ENCODE peak calls at places on chromosomes 16 and 17, in eight cellular contexts. X is GM12878; J is heart left ventricle; N is right atrium auricular region; Z is cardiac muscle cell; U is stomach; P is thoracic aorta; T is CD8-positive, alpha-beta T cell. D is an unnamed sample. For H3K27me3, the result is how much of the 10 kb centered on the place peaks cover.

GRCh38 chr17:30519707-30520106 is 42.5 kb downstream of the GOSR1 start:
- DNase-seq in P (no peak), J (no peak), T (no peak), Z (no peak), U (no peak), N (no peak), X (no peak), D (no peak)

GRCh38 chr17:37447641-37448040 is 41.0 kb downstream of the TADA2A start:
- DNase-seq in Z (peak), T (no peak), N (no peak), P (no peak), X (no peak), U (no peak), J (no peak), D (no peak)

GRCh38 chr17:65131946-65132345 is 5.2 kb upstream of the RGS9 start:
- DNase-seq in J (no peak), T (no peak), N (no peak), X (no peak), U (no peak), P (no peak), Z (no peak), D (no peak)

GRCh38 chr17:76683921-76684745 is 26.6 kb downstream of the MXRA7 start:
- DNase-seq in U (no peak), X (no peak), N (no peak), T (no peak), Z (no peak), J (no peak), P (no peak), D (no peak)

GRCh38 chr16:69123894-69124293 is 8.5 kb downstream of the CHTF8 start:
- DNase-seq in U (peak), X (no peak), N (no peak), Z (peak), T (peak), P (no peak), J (no peak), D (peak)

GRCh38 chr17:14797021-14797420 is 468.1 kb downstream of the PMP22 start:
- DNase-seq in N (no peak), T (no peak), U (no peak), J (no peak), X (no peak), P (no peak), Z (no peak), D (no peak)

GRCh38 chr17:48612456-48612853 is 1.6 kb upstream of the HOXB7 start:
- DNase-seq in U (no peak), J (no peak), X (no peak), Z (no peak), P (no peak), T (no peak), N (no peak), D (no peak)

GRCh38 chr16:86722970-86723369 is 144.6 kb downstream of the FOXL1 start:
- DNase-seq in J (no peak), Z (no peak), X (no peak), U (no peak), P (no peak), N (no peak), T (no peak), D (no peak)

GRCh38 chr17:81452551-81452950 is 57.3 kb downstream of the BAHCC1 start:
- DNase-seq in T (no peak), Z (no peak), P (no peak), J (no peak), X (no peak), N (no peak), U (no peak), D (no peak)

GRCh38 chr16:14600164-14600563 is 29.9 kb downstream of the PARN start:
- DNase-seq in Z (peak), J (no peak), X (no peak), T (no peak), N (no peak), P (no peak), U (no peak), D (no peak)

GRCh38 chr16:19883296-19883951 is 1.2 kb downstream of the GPRC5B start:
- DNase-seq in J (peak), P (no peak), X (no peak), U (peak), T (peak), Z (peak), N (peak), D (peak)

GRCh38 chr16:48491517-48491916 is 106.3 kb upstream of the SIAH1 start:
- DNase-seq in T (no peak), X (no peak), N (no peak), P (no peak), U (no peak), J (no peak), Z (no peak), D (no peak)

GRCh38 chr17:77129568-77130301 is 11.0 kb upstream of the SEC14L1 start:
- DNase-seq in X (no peak), T (no peak), N (no peak), P (no peak), U (no peak), Z (no peak), J (no peak), D (peak)

GRCh38 chr17:48241131-48241591 is 133.6 kb downstream of the SNX11 start:
- DNase-seq in N (peak), P (no peak), U (no peak), T (no peak), X (peak), Z (no peak), J (peak), D (peak)

GRCh38 chr17:72691601-72692000 is 400.9 kb downstream of the SLC39A11 start:
- DNase-seq in U (no peak), T (no peak), N (no peak), J (no peak), Z (no peak), P (no peak), X (no peak), D (no peak)

GRCh38 chr16:68005786-68006286 is 6.6 kb upstream of the DPEP2 start:
- DNase-seq in N (peak), U (peak), P (no peak), Z (no peak), T (peak), J (peak), X (no peak), D (peak)

GRCh38 chr17:7056386-7056785 is 12.5 kb upstream of the SLC16A11 start:
- DNase-seq in J (no peak), X (no peak), U (no peak), N (no peak), Z (no peak), P (no peak), T (no peak), D (no peak)

GRCh38 chr16:84455031-84455430 is 49.4 kb downstream of the MEAK7 start:
- DNase-seq in P (no peak), U (no peak), J (no peak), X (no peak), N (no peak), Z (no peak), T (no peak), D (peak)

GRCh38 chr17:44863254-44863918 is 15.7 kb downstream of the HIGD1B start:
- DNase-seq in X (no peak), J (no peak), N (no peak), P (no peak), T (no peak), U (no peak), Z (no peak), D (no peak)

GRCh38 chr16:84553873-84554399 is 49.5 kb upstream of the MEAK7 start:
- DNase-seq in P (no peak), J (peak), X (no peak), U (no peak), N (no peak), T (peak), Z (no peak), D (no peak)

GRCh38 chr17:11094377-11094776 is 146.6 kb upstream of the SHISA6 start:
- DNase-seq in Z (no peak), J (no peak), U (no peak), N (no peak), T (no peak), X (no peak), P (no peak), D (no peak)

GRCh38 chr17:49869038-49869374 is 21.1 kb upstream of the TAC4 start:
- DNase-seq in U (no peak), P (no peak), Z (no peak), J (no peak), N (no peak), X (no peak), T (no peak), D (no peak)
- H3K27me3 ChIP-seq in U (under half), P (under half), Z (under half), J (under half), N (under half), X (under half), T (under half), D (under half)

GRCh38 chr16:30838876-30839471 is 52.0 kb upstream of the ZNF629 start:
- DNase-seq in U (no peak), N (no peak), J (no peak), T (no peak), P (no peak), X (no peak), Z (no peak), D (peak)
- TF ChIP-seq CTCF in U (no peak), N (no peak), J (no peak), T (no peak), P (no peak), X (no peak), Z (no peak), D (peak)

GRCh38 chr17:74856113-74856512 is 3.6 kb downstream of the GRIN2C start:
- DNase-seq in N (no peak), Z (no peak), T (no peak), P (no peak), U (no peak), J (no peak), X (no peak), D (no peak)
- H3K27me3 ChIP-seq in N (under half), Z (half or more), T (under half), P (under half), U (half or more), J (half or more), X (under half), D (half or more)

DNA sequence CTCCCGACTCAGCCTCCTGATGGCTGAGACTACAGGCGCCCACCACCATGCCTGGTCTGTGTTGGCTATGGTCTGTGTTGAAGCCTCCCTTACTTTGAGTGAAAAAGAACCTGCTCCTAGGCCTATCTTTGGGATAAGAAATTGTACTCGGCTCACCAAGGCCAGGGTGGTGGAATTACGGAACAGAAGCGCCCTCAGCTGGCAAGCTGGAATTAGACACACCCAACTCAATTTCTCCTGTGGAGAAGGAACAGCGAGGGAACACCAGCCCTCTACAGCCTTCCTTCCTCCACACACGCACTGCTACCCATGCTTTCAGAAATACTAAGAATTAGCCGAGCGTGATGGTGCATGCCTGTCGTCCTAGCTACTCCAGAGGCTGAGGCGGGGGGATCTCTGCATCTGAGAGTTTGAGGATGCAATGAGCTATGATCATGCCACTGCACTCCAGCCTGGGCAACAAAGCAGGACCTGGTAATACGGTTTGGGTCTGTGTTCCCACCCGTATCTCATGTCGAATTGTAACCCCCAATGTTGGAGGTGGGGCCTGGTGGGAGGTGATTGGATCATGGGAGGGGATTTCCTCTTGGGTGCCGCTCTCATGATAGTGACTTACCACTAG is 40.1 kb upstream of the RBBP6 start:
- DNase-seq in T (no peak), U (no peak), Z (peak), N (no peak), X (no peak), P (no peak), J (no peak), D (peak)
- TF ChIP-seq CTCF in T (no peak), U (no peak), Z (peak), N (peak), X (peak), P (no peak), J (peak), D (peak)

GRCh38 chr16:982152-983043 is 828 bp downstream of the SOX8 start:
- DNase-seq in P (no peak), T (no peak), Z (peak), J (no peak), X (no peak), U (no peak), N (no peak), D (peak)
- H3K27me3 ChIP-seq in P (under half), T (under half), Z (under half), J (half or more), X (under half), U (under half), N (under half), D (half or more)

D was measured in endodermal cell.